ENCODE peak calls at places on chromosomes 1 and 21, in eight cellular contexts. W is ovary; X is PC-9; F is BJ; J is endothelial cell of umbilical vein; N is CD8-positive, alpha-beta T cell; C is WERI-Rb-1; I is heart right ventricle. L is an unnamed sample.

GRCh38 chr1:97668945-97669344 is 251.9 kb downstream of the DPYD start:
- DNase-seq in W (no peak), X (no peak), F (no peak), J (peak; percentile 66), N (no peak), C (peak; percentile 11), I (no peak), L (no peak)

GRCh38 chr1:42340093-42340492 is 5.1 kb upstream of the FOXJ3 start:
- DNase-seq in W (no peak), X (peak; percentile 98), F (no peak), J (no peak), N (no peak), C (no peak), I (no peak), L (no peak)

GRCh38 chr1:238537641-238538040 is 646.9 kb upstream of the ZP4 start:
- DNase-seq in W (no peak), X (no peak), F (no peak), J (no peak), N (no peak), C (no peak), I (no peak), L (no peak)

GRCh38 chr1:208791458-208791857 is 547.3 kb upstream of the PLXNA2 start:
- DNase-seq in W (no peak), X (no peak), F (peak; percentile 28), J (no peak), N (no peak), C (no peak), I (no peak), L (no peak)

GRCh38 chr1:3435666-3436065 is 18.8 kb upstream of the ARHGEF16 start:
- DNase-seq in W (no peak), X (no peak), F (no peak), J (no peak), N (no peak), C (no peak), I (peak; percentile 5), L (no peak)

GRCh38 chr1:17405898-17406759 is 33.3 kb downstream of the RCC2 start:
- DNase-seq in W (peak; percentile 71), X (peak; percentile 39), F (no peak), J (peak; percentile 44), N (no peak), C (peak; percentile 85), I (peak; percentile 50), L (no peak)

GRCh38 chr21:20016431-20017005 is 981.7 kb upstream of the NCAM2 start:
- DNase-seq in W (no peak), X (no peak), F (no peak), J (no peak), N (no peak), C (no peak), I (no peak), L (no peak)

GRCh38 chr1:204941415-204942338 is 71.0 kb downstream of the NFASC start:
- DNase-seq in W (peak; percentile 82), X (no peak), F (peak; percentile 4), J (peak; percentile 63), N (no peak), C (peak; percentile 96), I (peak; percentile 72), L (no peak)

GRCh38 chr1:92968138-92969032 is 7.1 kb upstream of the DIPK1A start:
- DNase-seq in W (no peak), X (peak; percentile 44), F (no peak), J (peak; percentile 19), N (no peak), C (no peak), I (no peak), L (no peak)

GRCh38 chr1:6028042-6028895 is 17.4 kb upstream of the KCNAB2 start:
- DNase-seq in W (no peak), X (no peak), F (no peak), J (no peak), N (peak; percentile 46), C (no peak), I (no peak), L (peak; percentile 58)

GRCh38 chr1:33335020-33335419 is 14.1 kb upstream of the A3GALT2 start:
- DNase-seq in W (no peak), X (no peak), F (no peak), J (no peak), N (no peak), C (no peak), I (no peak), L (no peak)

GRCh38 chr1:8384088-8384487 is 66.2 kb downstream of the SLC45A1 start:
- DNase-seq in W (no peak), X (no peak), F (no peak), J (peak; percentile 65), N (no peak), C (no peak), I (no peak), L (no peak)

GRCh38 chr21:39392296-39392695 is 43.4 kb upstream of the HMGN1 start:
- DNase-seq in W (no peak), X (no peak), F (no peak), J (no peak), N (no peak), C (no peak), I (no peak), L (no peak)
- H3K36me3 ChIP-seq in W (no peaks in the 10 kb centered on the region), X (no peaks in the 10 kb centered on the region), F (peaks cover 24% of the 10 kb centered on the region), J (peaks cover 13% of the 10 kb centered on the region), N (peaks cover 22% of the 10 kb centered on the region), C (peaks cover 51% of the 10 kb centered on the region), I (peaks cover 67% of the 10 kb centered on the region), L (peaks cover 11% of the 10 kb centered on the region)

GRCh38 chr1:30785714-30786113 is 28.1 kb upstream of the LAPTM5 start:
- DNase-seq in W (no peak), X (no peak), F (no peak), J (no peak), N (no peak), C (no peak), I (no peak), L (no peak)

GRCh38 chr1:30787266-30787665 is 29.7 kb upstream of the LAPTM5 start:
- DNase-seq in W (no peak), X (no peak), F (no peak), J (no peak), N (no peak), C (no peak), I (no peak), L (no peak)

GRCh38 chr1:30786264-30786991 is 28.9 kb upstream of the LAPTM5 start:
- DNase-seq in W (no peak), X (no peak), F (no peak), J (no peak), N (no peak), C (no peak), I (peak; percentile 47), L (no peak)

GRCh38 chr1:30783244-30783915 is 25.8 kb upstream of the LAPTM5 start:
- DNase-seq in W (no peak), X (no peak), F (no peak), J (no peak), N (no peak), C (no peak), I (peak; percentile 40), L (no peak)

GRCh38 chr1:30785181-30785580 is 27.6 kb upstream of the LAPTM5 start:
- DNase-seq in W (no peak), X (no peak), F (no peak), J (no peak), N (no peak), C (no peak), I (no peak), L (no peak)
- TF ChIP-seq CTCF in W (no peak), X (no peak), F (no peak), J (no peak), N (no peak), C (no peak), I (no peak), L (no peak)

DNA sequence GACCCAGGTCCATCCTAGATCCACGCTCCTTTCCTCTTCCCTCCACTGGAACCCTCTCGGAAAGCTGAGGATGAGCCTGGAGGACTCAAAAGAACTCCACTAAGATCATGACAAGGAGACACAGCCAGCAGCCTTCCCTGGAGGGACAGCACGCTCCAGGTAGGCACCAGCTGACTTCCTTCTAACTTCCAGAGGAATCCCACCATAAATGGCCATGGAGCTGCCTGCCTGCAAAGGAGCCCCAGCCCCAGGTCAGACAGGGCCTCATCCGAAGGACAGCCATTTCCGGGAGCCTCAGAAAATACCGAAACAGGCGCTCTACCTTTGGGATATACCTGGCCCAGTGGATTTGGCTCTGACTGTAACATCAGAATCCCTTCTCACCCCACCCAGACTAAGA is 4.1 kb downstream of the SH3BP5L start:
- DNase-seq in W (no peak), X (no peak), F (no peak), J (no peak), N (no peak), C (no peak), I (no peak), L (no peak)
- H3K4me3 ChIP-seq in W (no peak overlapping the region), X (no peak overlapping the region), F (no peak overlapping the region), J (no peak overlapping the region), N (no peak overlapping the region), C (no peak overlapping the region), I (no peak overlapping the region), L (no peak overlapping the region)

DNA sequence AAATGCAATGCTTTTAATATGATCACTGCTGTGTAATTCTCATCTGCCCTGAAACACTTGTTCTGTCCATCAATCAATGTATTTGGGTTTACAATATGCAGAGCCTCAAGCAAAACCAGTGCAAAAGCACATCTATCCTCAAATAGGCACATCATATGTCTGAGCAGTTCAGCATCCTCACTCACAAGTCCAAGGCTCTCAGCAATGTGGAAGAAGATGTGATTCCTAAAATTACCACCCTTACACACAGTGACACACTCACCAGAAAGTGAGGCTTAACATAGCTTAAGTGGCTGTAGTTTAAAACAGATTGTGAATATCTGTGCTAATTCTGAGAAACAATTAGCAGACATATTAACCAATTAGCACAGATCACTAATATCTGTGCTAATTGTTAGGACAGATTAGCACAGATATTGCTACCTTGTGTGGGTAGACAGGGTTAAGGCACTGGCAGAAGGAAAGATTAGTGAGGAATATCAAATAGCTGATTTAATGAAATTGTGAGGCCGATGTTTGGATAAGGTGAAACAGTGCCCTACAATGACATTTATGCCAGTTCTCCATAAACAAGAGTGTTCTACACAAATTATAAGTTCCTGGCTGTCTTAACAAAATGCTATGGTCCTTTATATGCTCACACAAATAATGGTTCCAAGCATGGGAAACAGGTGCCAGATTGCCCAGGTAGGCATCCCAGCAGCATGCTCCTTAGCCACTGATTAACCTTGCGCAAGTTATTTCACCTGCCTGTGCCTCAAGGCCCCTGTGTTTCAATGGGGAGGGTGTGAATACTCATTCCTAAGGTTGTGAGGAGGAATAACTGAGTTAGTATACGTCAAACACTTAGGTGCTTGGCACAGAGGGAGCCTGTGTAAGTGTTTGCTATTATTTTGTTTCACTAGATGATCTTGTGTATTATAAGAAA is 41.7 kb downstream of the MRPL39 start:
- DNase-seq in W (no peak), X (no peak), F (no peak), J (no peak), N (no peak), C (no peak), I (no peak), L (no peak)
- H3K36me3 ChIP-seq in W (no peaks in the 10 kb centered on the region), X (no peaks in the 10 kb centered on the region), F (peaks cover 1% of the 10 kb centered on the region), J (peaks cover 4% of the 10 kb centered on the region), N (no peaks in the 10 kb centered on the region), C (no peaks in the 10 kb centered on the region), I (peaks cover 17% of the 10 kb centered on the region), L (peaks cover 24% of the 10 kb centered on the region)

L was measured in GM06990.